ENCODE peak calls at places on chromosomes 3 and 15, in five cellular contexts. C is sigmoid colon; G is mesothelial cell of epicardium; Q is A549; D is CD8-positive, alpha-beta T cell. Y is an unnamed sample.
A peak's percentile ranks its signal among the peaks of the same experiment; 100 is the strongest.

GRCh38 chr3:192636517-192637444 is 90.6 kb downstream of the FGF12 start:
- DNase-seq in D (no peak), G (no peak), Q (no peak), C (no peak), Y (no peak)

GRCh38 chr3:131714585-131715220 is 211.9 kb upstream of the MRPL3 start:
- DNase-seq in G (no peak), Q (no peak), D (no peak), C (no peak), Y (no peak)

GRCh38 chr3:129016366-129016724 is 15.2 kb downstream of the EFCC1 start:
- DNase-seq in Q (no peak), G (no peak), D (peak; percentile 68), C (no peak), Y (no peak)

GRCh38 chr3:138263104-138263503 is 66.5 kb downstream of the NME9 start:
- DNase-seq in Q (no peak), C (no peak), G (no peak), D (no peak), Y (no peak)

GRCh38 chr3:145519598-145520078 is 641.3 kb downstream of the PLOD2 start:
- DNase-seq in G (no peak), D (no peak), C (no peak), Q (no peak), Y (no peak)

GRCh38 chr3:139358857-139359562 is 15.2 kb downstream of the MRPS22 start:
- DNase-seq in C (no peak), Q (no peak), G (no peak), D (no peak), Y (no peak)

GRCh38 chr3:119173325-119173724 is at the start of gene UPK1B:
- DNase-seq in C (no peak), Q (no peak), G (no peak), D (no peak), Y (no peak)

GRCh38 chr3:96300743-96301142 is 513.7 kb upstream of the EPHA6 start:
- DNase-seq in D (no peak), G (no peak), C (no peak), Q (no peak), Y (no peak)

GRCh38 chr3:104279617-104280016 is 1087.1 kb upstream of the ALCAM start:
- DNase-seq in D (no peak), C (no peak), G (no peak), Q (no peak), Y (no peak)

GRCh38 chr3:25856902-25857518 is 67.1 kb downstream of the OXSM start:
- DNase-seq in C (no peak), Q (peak; percentile 32), G (no peak), D (peak; percentile 10), Y (no peak)

GRCh38 chr3:72176537-72177041 is 391.6 kb upstream of the PROK2 start:
- DNase-seq in C (no peak), G (no peak), D (no peak), Q (no peak), Y (no peak)

GRCh38 chr3:24197809-24198208 is 252.7 kb downstream of the NR1D2 start:
- DNase-seq in G (no peak), D (no peak), C (no peak), Q (no peak), Y (no peak)

GRCh38 chr3:153731036-153731435 is 390.2 kb upstream of the ARHGEF26 start:
- DNase-seq in G (no peak), D (no peak), C (no peak), Q (no peak), Y (no peak)

GRCh38 chr3:153740109-153740508 is 381.1 kb upstream of the ARHGEF26 start:
- DNase-seq in G (no peak), D (no peak), C (no peak), Q (no peak), Y (no peak)

DNA sequence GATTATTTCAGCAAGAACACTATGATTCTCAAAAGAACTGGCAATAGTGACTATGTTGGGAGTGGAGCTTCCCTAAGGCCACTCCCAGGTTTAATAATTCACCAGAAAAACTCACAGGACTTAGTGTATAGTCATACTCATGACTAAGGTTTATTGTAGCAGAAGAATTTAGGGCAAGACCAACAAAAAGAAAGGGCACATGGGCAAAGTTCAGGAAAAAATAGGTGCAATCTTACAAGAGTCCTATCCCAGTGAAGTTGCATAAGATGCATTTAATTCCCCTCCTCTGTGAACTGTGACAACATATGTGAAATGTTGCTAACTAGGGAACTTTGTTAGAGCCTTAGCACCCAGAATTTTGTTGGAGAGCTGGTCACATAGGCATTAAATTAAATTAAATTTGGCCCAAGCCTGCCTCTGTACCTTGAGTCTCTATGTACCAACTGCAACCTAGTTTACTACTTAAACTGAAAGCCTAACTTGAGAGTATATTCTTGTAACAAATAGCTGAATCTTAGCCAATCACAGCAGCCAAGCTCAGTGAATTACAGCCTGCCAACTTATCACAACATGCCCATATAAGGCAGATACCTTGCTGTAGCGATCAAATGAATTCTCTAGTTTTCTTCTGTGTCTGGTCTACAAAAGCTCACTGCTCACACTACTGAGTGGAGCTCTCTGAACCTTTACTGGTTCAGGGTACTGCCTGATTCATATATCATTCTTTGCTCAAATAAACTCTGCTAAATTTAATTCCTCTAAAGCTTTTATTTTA is 386.2 kb upstream of the ARHGEF26 start:
- DNase-seq in Q (peak; percentile 13), D (no peak), G (no peak), C (no peak), Y (no peak)
- TF ChIP-seq CTCF in Q (no peak), D (no peak), G (no peak), C (no peak), Y (no peak)

DNA sequence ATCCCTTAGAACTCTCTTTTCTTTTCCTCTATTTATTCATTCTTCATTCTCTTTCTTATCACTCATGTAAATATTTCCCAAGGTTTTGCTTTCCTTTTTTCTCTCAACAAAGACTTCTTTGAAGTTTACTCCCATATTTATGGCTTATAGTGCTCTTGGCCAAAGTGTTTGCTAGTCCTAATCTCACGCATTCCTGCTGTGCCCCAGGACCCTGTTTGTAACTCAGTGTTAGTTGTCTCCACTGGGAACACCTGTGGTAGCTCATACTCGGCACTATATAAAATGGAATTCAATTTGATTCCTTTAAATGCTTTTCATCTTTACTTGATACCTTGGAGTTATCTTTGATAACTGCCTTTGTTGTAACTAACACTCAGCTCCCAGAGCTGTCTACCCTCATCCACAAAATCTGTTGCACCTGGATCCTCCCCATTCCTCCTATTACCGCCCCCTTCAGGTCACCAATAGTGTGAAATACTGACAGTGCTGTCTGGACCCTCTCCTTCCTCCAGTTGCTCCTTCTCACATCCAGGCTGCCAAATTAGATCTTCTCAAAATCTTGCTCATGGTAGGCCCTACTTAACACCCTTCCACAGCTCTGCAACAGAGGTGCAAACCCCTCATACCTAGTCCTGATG is 76.8 kb downstream of the TIGIT start:
- DNase-seq in D (no peak), G (no peak), C (no peak), Q (no peak), Y (no peak)
- TF ChIP-seq CTCF in D (no peak), G (no peak), C (no peak), Q (no peak), Y (no peak)

DNA sequence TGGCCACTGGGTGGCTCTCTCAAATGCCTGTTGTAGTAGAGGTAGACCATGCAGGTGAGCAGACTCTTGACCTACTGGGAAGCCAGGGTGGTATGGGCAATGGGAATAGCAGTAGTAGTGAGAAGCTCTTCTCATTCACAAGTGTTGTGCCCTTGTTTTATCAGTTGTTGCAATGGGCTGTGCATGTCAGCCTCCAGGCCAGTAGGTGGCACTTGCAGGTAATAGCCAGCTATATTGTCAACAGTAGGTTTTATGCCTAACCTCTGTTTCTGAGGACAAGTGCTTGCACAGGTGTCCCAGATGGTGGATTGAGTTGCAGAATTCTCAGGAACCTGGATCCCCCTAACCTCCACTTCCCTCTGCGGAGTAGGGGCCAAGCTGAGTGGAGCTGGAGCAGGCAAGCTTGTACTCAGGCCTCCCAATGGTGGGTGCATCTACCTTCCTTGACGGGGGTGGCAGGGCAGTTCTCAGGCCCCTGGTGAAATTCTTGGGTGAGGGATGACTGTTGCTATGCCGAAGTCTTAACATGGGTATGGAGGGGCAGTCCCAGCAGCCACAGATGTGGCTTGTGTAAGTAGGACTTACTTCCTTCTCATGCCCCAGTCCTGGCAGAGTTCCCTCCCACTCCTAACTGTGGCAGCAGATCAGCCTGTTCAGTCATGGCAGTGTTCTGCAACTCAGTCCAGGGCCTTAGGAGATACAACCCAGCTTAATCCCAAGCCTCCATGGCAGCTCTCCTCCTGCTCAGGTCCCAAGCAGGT is 104.3 kb downstream of the NEO1 start:
- DNase-seq in D (no peak), C (no peak), G (no peak), Q (no peak), Y (no peak)
- TF ChIP-seq CTCF in D (no peak), C (no peak), G (no peak), Q (no peak), Y (no peak)

GRCh38 chr15:60479361-60479684 is 381 bp upstream of the ICE2 start:
- DNase-seq in D (no peak), G (no peak), Q (no peak), C (no peak), Y (no peak)
- TF ChIP-seq CTCF in D (no peak), G (no peak), Q (no peak), C (no peak), Y (no peak)

GRCh38 chr15:81813215-81813614 is 232.6 kb downstream of the MEX3B start:
- DNase-seq in G (no peak), Q (no peak), D (no peak), C (no peak), Y (no peak)
- TF ChIP-seq CTCF in G (no peak), Q (no peak), D (no peak), C (no peak), Y (peak; percentile 24)

GRCh38 chr3:53198256-53198977 is 37.4 kb downstream of the PRKCD start:
- DNase-seq in C (no peak), D (no peak), G (no peak), Q (no peak), Y (no peak)
- TF ChIP-seq CTCF in C (no peak), D (no peak), G (no peak), Q (no peak), Y (peak; percentile 14)

GRCh38 chr3:66396161-66396760 is 104.6 kb downstream of the LRIG1 start:
- DNase-seq in C (peak; percentile 60), G (no peak), Q (no peak), D (no peak), Y (no peak)
- TF ChIP-seq CTCF in C (no peak), G (no peak), Q (no peak), D (no peak), Y (no peak)

Y was measured in type B pancreatic cell.